ENCODE peak calls at places on chromosomes 11 and 22, in four cellular contexts. T is lower leg skin; G is activated CD8-positive, alpha-beta T cell treated with anti-CD3 and anti-CD28 coated beads for 36 hours; U is activated T-cell treated with anti-CD3 and anti-CD28 coated beads, Interleukin-2, amount 50 U/mL, for 48 hours. Z is an unnamed sample.

GRCh38 chr11:20360650-20361049 is 2.9 kb upstream of the HTATIP2 start:
- DNase-seq in U (no peak), G (peak), T (no peak), Z (no peak)

GRCh38 chr22:40719599-40719998 is 40.3 kb downstream of the MCHR1 start:
- DNase-seq in G (no peak), T (no peak), U (no peak), Z (no peak)

GRCh38 chr11:82682003-82682751 is 51.5 kb downstream of the FAM181B start:
- DNase-seq in U (no peak), G (peak), T (no peak), Z (peak)

GRCh38 chr11:61994981-61995380 is 27.5 kb upstream of the FTH1 start:
- DNase-seq in U (no peak), T (no peak), G (no peak), Z (no peak)

GRCh38 chr11:105111145-105111944 is 28.2 kb downstream of the CARD18 start:
- DNase-seq in T (no peak), G (no peak), U (no peak), Z (no peak)

GRCh38 chr11:90594658-90595057 is 371.8 kb upstream of the CHORDC1 start:
- DNase-seq in T (no peak), G (no peak), U (no peak), Z (no peak)

GRCh38 chr22:23235425-23235824 is 55.1 kb downstream of the BCR start:
- DNase-seq in G (no peak), T (no peak), U (no peak), Z (no peak)

GRCh38 chr11:44595964-44596381 is 30.5 kb downstream of the CD82 start:
- DNase-seq in U (no peak), G (no peak), T (peak), Z (no peak)

GRCh38 chr11:2300290-2300935 is 1.3 kb downstream of the C11orf21 start:
- DNase-seq in T (peak), U (peak), G (peak), Z (no peak)

GRCh38 chr11:11155962-11156815 is 196.9 kb downstream of the CSNK2A3 start:
- DNase-seq in T (no peak), U (peak), G (peak), Z (no peak)

GRCh38 chr11:125069796-125070195 is 6.7 kb downstream of the SLC37A2 start:
- DNase-seq in T (no peak), U (peak), G (no peak), Z (no peak)

GRCh38 chr11:20669833-20670684 is 673 bp downstream of the NELL1 start:
- DNase-seq in G (no peak), U (no peak), T (no peak), Z (no peak)

GRCh38 chr11:64594159-64594939 is 3.3 kb downstream of the SLC22A12 start:
- DNase-seq in G (no peak), T (no peak), U (no peak), Z (no peak)

GRCh38 chr11:2760196-2760871 is 60.5 kb upstream of the KCNQ1OT1 start:
- DNase-seq in T (no peak), G (no peak), U (no peak), Z (no peak)

GRCh38 chr22:48492371-48493320 is 1335.0 kb downstream of the BRD1 start:
- DNase-seq in T (peak), U (peak), G (peak), Z (peak)